ENCODE peak calls at places on chromosomes 5 and 9, in eight cellular contexts. L is HEK293T; X is neural progenitor cell; M is endothelial cell; Q is substantia nigra; D is transverse colon; C is T-helper 9 cell; K is effector CD4-positive, alpha-beta T cell. S is an unnamed sample.

GRCh38 chr9:134739660-134739968 is 98.0 kb downstream of the COL5A1 start:
- DNase-seq in M (no peak), Q (no peak), K (no peak), X (no peak), D (no peak), L (no peak), C (no peak), S (no peak)

GRCh38 chr5:158514353-158514960 is 585.3 kb downstream of the EBF1 start:
- DNase-seq in M (no peak), C (no peak), X (no peak), Q (no peak), K (no peak), D (no peak), L (no peak), S (no peak)

GRCh38 chr5:129899454-129899853 is 4.8 kb upstream of the CHSY3 start:
- DNase-seq in Q (no peak), M (no peak), K (no peak), C (no peak), L (no peak), X (no peak), D (no peak), S (no peak)

GRCh38 chr9:114039484-114039883 is 38.6 kb downstream of the AMBP start:
- DNase-seq in K (no peak), L (no peak), C (no peak), Q (no peak), D (no peak), M (no peak), X (no peak), S (no peak)

GRCh38 chr9:122226758-122227575 is 1.8 kb downstream of the LHX6 start:
- DNase-seq in Q (no peak), D (no peak), L (peak), M (no peak), C (no peak), K (no peak), X (peak), S (no peak)

GRCh38 chr5:42483472-42484154 is 60.4 kb downstream of the GHR start:
- DNase-seq in X (no peak), C (no peak), M (no peak), L (no peak), K (no peak), D (no peak), Q (no peak), S (no peak)

GRCh38 chr9:122222741-122223140 is 6.0 kb downstream of the LHX6 start:
- DNase-seq in D (no peak), Q (no peak), L (no peak), M (no peak), K (no peak), X (no peak), C (no peak), S (no peak)

GRCh38 chr5:94832685-94833084 is 214.2 kb downstream of the SLF1 start:
- DNase-seq in L (peak), M (no peak), C (no peak), X (no peak), K (no peak), D (no peak), Q (no peak), S (no peak)

S was measured in effector memory CD4-positive, alpha-beta T cell.